ENCODE peak calls at places on chromosomes 12 and 14, in ten cellular contexts. F, T, D, X, M, K, C, W, L and R are unnamed samples.
A peak's percentile ranks its signal among the peaks of the same experiment; 100 is the strongest.

GRCh38 chr12:70449074-70449757 is 83.1 kb downstream of the KCNMB4 start:
- DNase-seq in F (no peak), T (no peak), D (no peak), X (no peak), M (no peak), K (no peak), C (no peak), W (no peak), L (no peak), R (no peak)

GRCh38 chr12:111643428-111643826 is 42.3 kb downstream of the BRAP start:
- DNase-seq in F (no peak), T (peak; percentile 46), D (peak; percentile 70), X (no peak), M (no peak), K (no peak), C (peak; percentile 78), W (no peak), L (peak; percentile 54), R (no peak)

GRCh38 chr12:71746983-71747611 is 7.6 kb upstream of the RAB21 start:
- DNase-seq in F (peak; percentile 45), T (no peak), D (peak; percentile 66), X (peak; percentile 68), M (peak; percentile 80), K (no peak), C (no peak), W (peak; percentile 26), L (no peak), R (no peak)

GRCh38 chr14:54177861-54178591 is 218.8 kb upstream of the CDKN3 start:
- DNase-seq in F (no peak), T (no peak), D (peak; percentile 77), X (no peak), M (no peak), K (no peak), C (no peak), W (no peak), L (no peak), R (no peak)

GRCh38 chr14:75295491-75296338 is 17.1 kb downstream of the FOS start:
- DNase-seq in F (no peak), T (peak; percentile 76), D (peak; percentile 82), X (peak; percentile 89), M (peak; percentile 81), K (peak; percentile 86), C (peak; percentile 90), W (peak; percentile 85), L (peak; percentile 77), R (peak; percentile 82)

GRCh38 chr14:100777366-100778077 is 48.4 kb upstream of the MEG3 start:
- DNase-seq in F (no peak), T (no peak), D (no peak), X (no peak), M (no peak), K (no peak), C (peak; percentile 29), W (no peak), L (no peak), R (no peak)

GRCh38 chr12:101117842-101118241 is 92.2 kb downstream of the SLC5A8 start:
- DNase-seq in F (no peak), T (no peak), D (no peak), X (no peak), M (no peak), K (no peak), C (no peak), W (no peak), L (no peak), R (no peak)

GRCh38 chr14:25406818-25407217 is 356.9 kb upstream of the STXBP6 start:
- DNase-seq in F (no peak), T (no peak), D (peak; percentile 48), X (peak; percentile 79), M (peak; percentile 11), K (no peak), C (no peak), W (peak; percentile 36), L (no peak), R (no peak)

GRCh38 chr12:3168775-3169221 is 91.6 kb downstream of the TSPAN9 start:
- DNase-seq in F (no peak), T (no peak), D (no peak), X (no peak), M (no peak), K (no peak), C (no peak), W (no peak), L (no peak), R (no peak)

GRCh38 chr14:53517276-53517960 is 364.3 kb upstream of the DDHD1 start:
- DNase-seq in F (no peak), T (no peak), D (no peak), X (no peak), M (no peak), K (no peak), C (no peak), W (no peak), L (no peak), R (no peak)

DNA sequence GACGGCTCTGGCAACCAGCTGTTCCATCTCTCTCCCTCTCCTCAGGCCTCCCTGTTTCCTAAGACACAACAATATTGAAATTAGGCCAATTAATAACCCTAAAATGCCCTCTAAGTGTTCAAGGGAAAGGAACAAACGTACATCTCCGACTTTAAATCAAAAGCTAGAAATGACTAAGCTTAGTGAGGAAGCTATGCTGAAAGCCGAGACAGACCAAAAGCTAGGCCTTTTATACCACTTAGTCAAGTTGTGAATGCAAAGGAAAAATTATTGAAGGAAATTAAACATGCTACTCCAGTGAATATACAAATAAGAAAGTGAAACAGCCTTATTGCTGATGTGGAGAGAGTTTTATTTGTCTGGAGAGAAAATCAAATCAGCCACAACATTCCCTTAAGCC is 61.8 kb upstream of the CATSPERB start:
- DNase-seq in F (no peak), T (no peak), D (no peak), X (no peak), M (no peak), K (no peak), C (no peak), W (no peak), L (no peak), R (no peak)
- TF ChIP-seq CTCF in F (no peak), T (no peak), D (no peak), X (no peak), M (no peak), K (no peak), C (no peak), W (no peak), L (no peak), R (no peak)

GRCh38 chr12:90013409-90013808 is 304.8 kb upstream of the ATP2B1 start:
- DNase-seq in F (peak; percentile 8), T (no peak), D (no peak), X (no peak), M (peak; percentile 47), K (no peak), C (no peak), W (no peak), L (no peak), R (no peak)
- TF ChIP-seq CTCF in F (peak; percentile 45), T (no peak), D (no peak), X (peak; percentile 32), M (peak; percentile 43), K (no peak), C (no peak), W (no peak), L (no peak), R (no peak)

GRCh38 chr14:52012635-52013034 is 23.3 kb downstream of the RTRAF start:
- DNase-seq in F (no peak), T (peak; percentile 78), D (no peak), X (no peak), M (no peak), K (no peak), C (peak; percentile 79), W (no peak), L (no peak), R (no peak)

GRCh38 chr14:52018252-52018651 is 28.9 kb downstream of the RTRAF start:
- DNase-seq in F (no peak), T (no peak), D (no peak), X (peak; percentile 37), M (no peak), K (no peak), C (no peak), W (no peak), L (no peak), R (no peak)

GRCh38 chr14:52013984-52014600 is 24.7 kb downstream of the RTRAF start:
- DNase-seq in F (no peak), T (no peak), D (no peak), X (peak; percentile 48), M (no peak), K (no peak), C (no peak), W (peak; percentile 54), L (no peak), R (no peak)

GRCh38 chr14:52014601-52015267 is 25.4 kb downstream of the RTRAF start:
- DNase-seq in F (no peak), T (peak; percentile 83), D (no peak), X (peak; percentile 84), M (no peak), K (no peak), C (no peak), W (peak; percentile 29), L (no peak), R (no peak)

DNA sequence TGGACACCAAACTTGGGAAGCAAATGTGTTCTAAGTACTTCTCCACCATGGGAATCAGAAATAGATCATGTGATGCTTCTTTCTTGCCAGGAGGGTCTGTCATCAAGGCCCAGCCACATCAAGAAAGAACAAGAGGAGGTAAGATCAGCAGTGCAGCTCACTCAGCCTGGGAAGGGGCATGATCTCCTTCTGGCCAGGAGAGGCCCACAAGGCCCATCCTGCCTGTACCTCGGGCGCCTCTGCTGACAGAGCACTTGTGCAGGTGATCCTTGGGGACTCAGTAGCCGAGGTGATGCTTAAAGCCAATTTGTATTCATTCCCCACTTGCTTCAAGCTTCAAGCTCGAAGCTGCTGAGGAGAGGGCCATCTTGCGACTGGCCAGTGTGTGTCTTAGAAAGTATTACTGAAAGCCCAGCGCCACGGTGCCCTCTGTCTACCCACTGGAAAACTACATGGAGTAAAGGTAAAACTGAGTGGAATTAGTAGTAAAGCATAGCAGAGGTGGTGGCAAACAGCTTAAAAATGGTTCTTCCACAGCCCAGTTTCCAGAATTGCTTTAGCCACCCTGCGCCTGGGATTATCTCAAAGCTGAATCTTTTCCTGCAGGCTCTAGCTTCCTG is 26.2 kb downstream of the RTRAF start:
- DNase-seq in F (no peak), T (no peak), D (peak; percentile 51), X (peak; percentile 61), M (no peak), K (no peak), C (no peak), W (peak; percentile 19), L (no peak), R (no peak)
- TF ChIP-seq CTCF in F (peak; percentile 8), T (peak; percentile 25), D (peak; percentile 58), X (peak; percentile 57), M (no peak), K (peak; percentile 30), C (peak; percentile 17), W (peak; percentile 42), L (peak; percentile 12), R (peak; percentile 20)

DNA sequence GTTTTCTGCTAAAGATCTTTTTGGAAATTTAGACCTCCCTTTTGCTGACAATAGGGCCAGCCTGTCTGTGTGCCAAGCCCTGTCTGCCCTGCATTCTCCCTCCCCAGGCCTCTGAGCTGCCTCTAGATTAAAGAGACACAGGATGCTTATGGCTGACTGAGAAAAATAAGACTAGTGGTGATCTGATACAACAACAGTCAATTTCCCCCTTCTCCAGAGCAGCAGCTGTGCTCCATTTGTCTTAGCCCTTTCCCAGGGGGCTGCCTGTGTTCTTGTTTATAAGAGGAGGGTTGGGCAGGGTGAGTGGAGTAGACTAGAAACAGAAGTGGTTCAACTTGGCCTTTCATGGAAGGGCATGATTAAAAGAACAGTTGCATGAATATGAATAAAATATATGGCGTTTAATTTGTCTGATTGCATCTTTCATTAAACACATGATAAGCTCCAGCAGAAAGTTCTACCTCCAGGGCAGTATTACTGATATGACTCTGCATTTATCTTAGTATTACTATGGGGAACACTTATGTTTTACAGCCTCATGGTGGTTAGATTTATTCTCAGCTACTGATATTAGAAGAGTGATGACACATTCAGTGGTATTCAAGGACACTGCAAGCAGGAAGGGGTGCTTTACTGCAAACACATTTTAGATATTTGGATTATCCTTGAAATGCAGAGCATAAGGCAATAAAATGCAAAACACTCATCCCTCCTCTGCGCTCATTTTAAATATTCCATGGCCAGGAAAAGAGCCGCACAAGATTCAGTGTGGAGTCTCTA is 150.1 kb upstream of the CLEC14A start:
- DNase-seq in F (no peak), T (no peak), D (peak; percentile 54), X (peak; percentile 37), M (no peak), K (no peak), C (no peak), W (no peak), L (no peak), R (no peak)
- TF ChIP-seq CTCF in F (no peak), T (no peak), D (no peak), X (peak; percentile 20), M (no peak), K (no peak), C (no peak), W (peak; percentile 32), L (no peak), R (no peak)